ENCODE peak calls at places on chromosomes 7 and 10, in four cellular contexts. R is H1, I is GM12878, Y is HepG2. L is an unnamed sample.

GRCh38 chr7:26153246-26153822 is 1.3 kb downstream of the NFE2L3 start:
- DNase-seq in R (no peak), I (no peak), Y (no peak), L (peak; percentile 57)

GRCh38 chr7:22356855-22357310 is at the start of gene RAPGEF5:
- DNase-seq in R (no peak), I (no peak), Y (no peak), L (no peak)

GRCh38 chr10:130300608-130301025 is 164.4 kb downstream of the GLRX3 start:
- DNase-seq in R (no peak), I (no peak), Y (no peak), L (no peak)

GRCh38 chr10:101958691-101959090 is 97.3 kb downstream of the ARMH3 start:
- DNase-seq in R (no peak), I (no peak), Y (no peak), L (no peak)

GRCh38 chr10:118800920-118801319 is 46.1 kb upstream of the CACUL1 start:
- DNase-seq in R (no peak), I (no peak), Y (peak; percentile 10), L (no peak)

GRCh38 chr10:75108684-75109458 is 2.6 kb upstream of the SAMD8 start:
- DNase-seq in R (peak; percentile 27), I (no peak), Y (peak; percentile 58), L (no peak)

GRCh38 chr10:24416248-24416647 is 207.3 kb downstream of the KIAA1217 start:
- DNase-seq in R (no peak), I (no peak), Y (no peak), L (no peak)

GRCh38 chr10:14200645-14201534 is 129.8 kb downstream of the FRMD4A start:
- DNase-seq in R (no peak), I (no peak), Y (no peak), L (peak; percentile 36)

GRCh38 chr10:30915141-30915540 is 116.5 kb downstream of the ZNF438 start:
- DNase-seq in R (no peak), I (no peak), Y (no peak), L (no peak)

GRCh38 chr7:151453326-151453791 is 13.4 kb upstream of the CRYGN start:
- DNase-seq in R (no peak), I (no peak), Y (no peak), L (no peak)

GRCh38 chr10:10794056-10794455 is 223.6 kb upstream of the CELF2 start:
- DNase-seq in R (no peak), I (no peak), Y (no peak), L (no peak)

GRCh38 chr10:114026189-114027040 is 17.3 kb upstream of the ADRB1 start:
- DNase-seq in R (no peak), I (peak; percentile 51), Y (peak; percentile 2), L (no peak)

GRCh38 chr10:114577133-114577532 is 80.9 kb downstream of the ABLIM1 start:
- DNase-seq in R (no peak), I (no peak), Y (no peak), L (no peak)

GRCh38 chr10:71966046-71967004 is 2.1 kb downstream of the CHST3 start:
- DNase-seq in R (no peak), I (no peak), Y (no peak), L (no peak)

GRCh38 chr7:47937065-47937687 is 11.1 kb downstream of the PKD1L1 start:
- DNase-seq in R (no peak), I (peak; percentile 91), Y (no peak), L (no peak)

GRCh38 chr10:15817407-15818046 is 42.8 kb downstream of the MINDY3 start:
- DNase-seq in R (no peak), I (no peak), Y (peak; percentile 42), L (no peak)

GRCh38 chr10:105041956-105042355 is 400.9 kb downstream of the SORCS3 start:
- DNase-seq in R (no peak), I (no peak), Y (no peak), L (no peak)

GRCh38 chr10:123595661-123596060 is 70.5 kb upstream of the GPR26 start:
- DNase-seq in R (no peak), I (no peak), Y (no peak), L (no peak)

GRCh38 chr10:100934084-100934659 is 21.4 kb downstream of the SLF2 start:
- DNase-seq in R (no peak), I (no peak), Y (peak; percentile 45), L (no peak)

GRCh38 chr7:106681815-106682495 is 21.0 kb upstream of the CCDC71L start:
- DNase-seq in R (no peak), I (no peak), Y (no peak), L (no peak)
- TF ChIP-seq SUZ12 in R (no peak), I (no peak), Y (no peak), L (no peak)

DNA sequence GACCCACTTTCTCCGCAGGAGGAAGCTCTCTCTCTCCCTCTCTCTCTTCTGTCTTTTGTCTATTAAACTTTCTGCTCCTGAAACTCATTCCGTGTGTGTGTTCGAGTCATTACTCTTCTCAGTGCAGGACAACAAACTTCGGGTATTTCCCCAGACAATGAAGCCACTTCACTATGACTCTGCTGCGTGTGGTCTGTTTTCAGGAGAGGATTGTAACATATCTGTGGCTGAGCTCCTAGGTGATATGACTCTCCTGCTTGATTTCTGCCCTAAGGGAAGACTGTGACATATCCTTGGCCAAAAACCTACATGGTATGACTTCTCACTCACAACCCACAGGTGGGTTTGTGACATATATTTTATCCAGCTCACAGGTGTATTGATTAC is 39.9 kb upstream of the ZNF107 start:
- DNase-seq in R (no peak), I (no peak), Y (no peak), L (no peak)
- TF ChIP-seq ZNF274 in R (no peak), I (no peak), Y (no peak), L (no peak)

DNA sequence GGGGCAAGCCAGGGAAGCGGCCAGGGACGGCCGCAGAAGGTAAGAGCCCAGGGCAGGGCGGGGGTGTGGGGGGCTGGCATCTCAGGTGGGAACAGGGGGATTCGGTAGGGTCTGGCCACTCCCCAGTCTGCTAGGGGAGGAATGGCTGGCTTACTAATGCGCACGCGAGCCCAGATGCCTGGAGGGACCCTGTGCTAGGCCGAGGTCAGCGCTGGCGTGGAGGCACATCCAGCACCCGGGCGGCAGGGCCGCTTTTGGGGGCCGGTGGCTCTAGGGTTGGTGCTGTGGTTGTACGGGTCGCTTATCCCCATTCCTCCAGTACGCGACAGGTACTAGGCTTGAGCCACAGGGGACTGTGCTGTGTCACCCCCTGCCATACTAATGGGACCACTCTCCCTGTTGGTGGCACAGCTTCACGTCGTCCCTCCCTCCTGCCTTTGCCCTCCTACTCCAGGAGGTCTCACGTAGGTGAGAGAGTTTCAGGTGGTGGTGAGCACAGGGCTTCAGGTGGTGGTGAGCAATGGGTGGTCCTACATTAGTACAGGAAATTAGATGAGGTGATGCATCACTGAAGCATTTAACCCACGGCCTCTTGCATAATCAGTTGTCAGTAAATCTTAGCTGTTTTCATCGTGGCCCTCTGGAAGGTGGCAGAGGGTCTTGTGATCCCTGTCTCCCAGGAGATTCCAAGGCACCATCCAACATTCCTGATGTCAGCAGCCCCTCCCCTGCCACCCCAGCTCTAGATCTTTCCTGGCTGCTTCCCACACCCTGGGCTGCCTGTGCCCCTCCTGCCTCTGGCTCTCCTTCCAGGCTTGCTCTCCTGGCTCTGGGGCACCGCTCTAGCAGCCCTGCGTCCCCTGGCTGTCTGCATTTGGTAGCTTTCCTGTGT is 981 bp downstream of the AEBP1 start:
- DNase-seq in R (no peak), I (no peak), Y (no peak), L (no peak)
- H3K9ac ChIP-seq in R (no peak overlapping the region), I (no peak overlapping the region), Y (no peak overlapping the region), L (peak overlapping the region; percentile 74)

GRCh38 chr7:17411922-17412321 is 113.5 kb downstream of the AHR start:
- DNase-seq in R (no peak), I (peak; percentile 24), Y (no peak), L (no peak)
- TF ChIP-seq SUZ12 in R (no peak), I (no peak), Y (no peak), L (no peak)